ENCODE peak calls at places on chromosome 18, in nine cellular contexts. F is heart left ventricle, W is H9, U is spleen, D is body of pancreas, G is neural progenitor cell, N is tibial nerve, T is Peyer's patch, M is endothelial cell of umbilical vein. O is an unnamed sample.

GRCh38 chr18:43277164-43277600 is at the start of gene SYT4:
- DNase-seq in F (peak; percentile 32), W (peak; percentile 91), U (peak; percentile 57), D (peak; percentile 36), G (peak; percentile 88), N (peak; percentile 24), T (no peak), M (peak; percentile 19), O (no peak)

GRCh38 chr18:10314111-10314510 is 140.3 kb upstream of the APCDD1 start:
- DNase-seq in F (no peak), W (no peak), U (no peak), D (no peak), G (no peak), N (no peak), T (no peak), M (no peak), O (no peak)

GRCh38 chr18:59047992-59048363 is 91.7 kb upstream of the SEC11C start:
- DNase-seq in F (no peak), W (no peak), U (peak; percentile 51), D (no peak), G (no peak), N (no peak), T (peak; percentile 22), M (no peak), O (no peak)

GRCh38 chr18:41216604-41217003 is 738.4 kb upstream of the PIK3C3 start:
- DNase-seq in F (no peak), W (no peak), U (no peak), D (no peak), G (no peak), N (no peak), T (no peak), M (no peak), O (no peak)

GRCh38 chr18:25538175-25538922 is 186.4 kb upstream of the ZNF521 start:
- DNase-seq in F (no peak), W (no peak), U (no peak), D (no peak), G (no peak), N (no peak), T (no peak), M (no peak), O (no peak)

GRCh38 chr18:470661-471501 is 29.6 kb downstream of the COLEC12 start:
- DNase-seq in F (no peak), W (no peak), U (no peak), D (no peak), G (no peak), N (peak; percentile 59), T (no peak), M (peak; percentile 57), O (no peak)

GRCh38 chr18:40404284-40404683 is 1550.8 kb upstream of the PIK3C3 start:
- DNase-seq in F (no peak), W (no peak), U (no peak), D (no peak), G (no peak), N (no peak), T (no peak), M (no peak), O (no peak)

GRCh38 chr18:10490401-10491289 is 35.2 kb upstream of the NAPG start:
- DNase-seq in F (no peak), W (peak; percentile 86), U (peak; percentile 91), D (peak; percentile 34), G (peak; percentile 76), N (no peak), T (peak; percentile 90), M (no peak), O (no peak)

GRCh38 chr18:70420151-70420898 is 131.5 kb downstream of the SOCS6 start:
- DNase-seq in F (no peak), W (no peak), U (no peak), D (no peak), G (no peak), N (no peak), T (no peak), M (peak; percentile 51), O (no peak)

GRCh38 chr18:11518788-11519685 is 90.4 kb upstream of the SLC35G4 start:
- DNase-seq in F (no peak), W (peak; percentile 86), U (no peak), D (peak; percentile 56), G (peak; percentile 86), N (peak; percentile 29), T (no peak), M (peak; percentile 39), O (no peak)

GRCh38 chr18:36017232-36017631 is 44.8 kb downstream of the RMP24 start:
- DNase-seq in F (no peak), W (no peak), U (no peak), D (no peak), G (no peak), N (no peak), T (no peak), M (no peak), O (no peak)

GRCh38 chr18:69935319-69936190 is 12.1 kb downstream of the CD226 start:
- DNase-seq in F (no peak), W (no peak), U (peak; percentile 83), D (no peak), G (peak; percentile 45), N (no peak), T (peak; percentile 80), M (no peak), O (no peak)

GRCh38 chr18:74116628-74117554 is 30.7 kb downstream of the FBXO15 start:
- DNase-seq in F (no peak), W (peak; percentile 67), U (peak; percentile 40), D (peak; percentile 18), G (peak; percentile 56), N (peak; percentile 42), T (peak; percentile 54), M (peak; percentile 3), O (no peak)

GRCh38 chr18:41814651-41815050 is 140.4 kb upstream of the PIK3C3 start:
- DNase-seq in F (no peak), W (no peak), U (no peak), D (no peak), G (no peak), N (no peak), T (no peak), M (no peak), O (no peak)

GRCh38 chr18:295756-296155 is 27.9 kb upstream of the THOC1 start:
- DNase-seq in F (no peak), W (no peak), U (no peak), D (no peak), G (no peak), N (no peak), T (no peak), M (peak; percentile 81), O (no peak)

GRCh38 chr18:6058941-6059340 is 163.6 kb upstream of the TMEM200C start:
- DNase-seq in F (peak; percentile 41), W (no peak), U (no peak), D (no peak), G (peak; percentile 61), N (no peak), T (no peak), M (no peak), O (no peak)

GRCh38 chr18:70289351-70290330 is 796 bp downstream of the SOCS6 start:
- DNase-seq in F (peak; percentile 46), W (peak; percentile 43), U (no peak), D (peak; percentile 39), G (peak; percentile 78), N (no peak), T (peak; percentile 54), M (peak; percentile 51), O (no peak)

GRCh38 chr18:49250819-49251388 is 209.5 kb downstream of the DYM start:
- DNase-seq in F (no peak), W (no peak), U (no peak), D (no peak), G (peak; percentile 34), N (no peak), T (no peak), M (peak; percentile 47), O (no peak)

GRCh38 chr18:24198461-24198860 is 59.6 kb downstream of the CABYR start:
- DNase-seq in F (no peak), W (no peak), U (no peak), D (no peak), G (no peak), N (no peak), T (no peak), M (no peak), O (no peak)
- TF ChIP-seq CTCF in F (no peak), W (no peak), U (no peak), D (no peak), G (no peak), N (no peak), T (no peak), M (no peak), O (no peak)

DNA sequence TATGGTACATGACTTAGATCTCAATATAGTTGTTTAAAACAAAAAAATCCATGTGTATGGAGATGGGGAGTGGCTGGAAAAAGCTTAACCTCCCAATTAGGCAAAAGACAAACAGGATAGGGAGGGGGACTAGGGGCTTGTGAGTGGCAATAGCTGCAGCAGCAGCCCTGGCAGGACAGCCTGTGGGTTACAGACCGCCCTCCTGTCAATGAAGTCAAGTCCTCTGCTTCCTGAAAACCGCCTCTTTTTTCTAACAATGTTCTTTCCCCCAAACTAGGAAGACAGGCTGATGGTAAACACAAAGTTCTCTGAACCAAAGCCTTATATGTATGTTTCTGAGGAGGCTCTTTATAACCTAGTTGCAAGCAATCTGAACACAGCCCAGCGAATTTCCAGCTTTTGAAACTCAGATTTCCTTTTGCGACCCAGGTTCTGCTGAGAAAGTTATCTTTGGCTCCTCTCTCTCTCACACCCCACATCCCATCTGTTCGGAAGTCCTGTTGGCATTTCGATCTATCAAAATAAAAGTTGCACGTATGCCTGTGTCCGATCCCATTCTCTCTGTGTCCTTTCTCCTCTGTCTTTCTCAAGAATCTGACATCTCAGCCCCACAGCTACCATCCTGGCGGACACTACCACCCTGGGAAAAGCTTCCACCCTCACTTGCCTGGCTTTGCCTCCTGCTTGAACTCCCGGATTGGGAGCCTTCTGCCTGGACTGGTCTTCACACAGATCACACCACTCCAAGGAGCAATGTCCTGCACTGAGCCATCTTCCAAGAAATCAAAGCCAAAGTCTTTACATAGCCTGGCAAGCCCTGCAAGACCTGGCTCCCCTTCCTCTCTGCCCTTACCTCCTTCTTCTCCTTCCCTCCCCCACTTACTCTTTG is 10.1 kb downstream of the ATP8B1 start:
- DNase-seq in F (no peak), W (no peak), U (no peak), D (no peak), G (no peak), N (no peak), T (peak; percentile 42), M (peak; percentile 92), O (no peak)
- H3K4me1 ChIP-seq in F (peaks cover 81% of the 10 kb centered on the region), W (peaks cover 2% of the 10 kb centered on the region), U (peaks cover 26% of the 10 kb centered on the region), D (peaks cover 94% of the 10 kb centered on the region), G (peaks cover 4% of the 10 kb centered on the region), N (peaks cover 6% of the 10 kb centered on the region), T (peaks cover 37% of the 10 kb centered on the region), M (peaks cover 59% of the 10 kb centered on the region), O (no peaks in the 10 kb centered on the region)

GRCh38 chr18:34224423-34225217 is at the start of gene NOL4:
- DNase-seq in F (no peak), W (peak; percentile 99), U (peak; percentile 74), D (peak; percentile 53), G (peak; percentile 99), N (no peak), T (no peak), M (peak; percentile 19), O (peak; percentile 85)
- TF ChIP-seq CTCF in F (no peak), W (peak; percentile 79), U (no peak), D (peak; percentile 40), G (peak; percentile 72), N (no peak), T (no peak), M (no peak), O (peak; percentile 27)

GRCh38 chr18:47888156-47888555 is 42.3 kb downstream of the SMAD2 start:
- DNase-seq in F (no peak), W (no peak), U (no peak), D (no peak), G (no peak), N (no peak), T (no peak), M (no peak), O (no peak)
- H3K4me1 ChIP-seq in F (peaks cover 5% of the 10 kb centered on the region), W (no peaks in the 10 kb centered on the region), U (peaks cover 5% of the 10 kb centered on the region), D (no peaks in the 10 kb centered on the region), G (no peaks in the 10 kb centered on the region), N (no peaks in the 10 kb centered on the region), T (no peaks in the 10 kb centered on the region), M (peaks cover 8% of the 10 kb centered on the region), O (peaks cover 2% of the 10 kb centered on the region)

GRCh38 chr18:7567487-7568425 is 640 bp downstream of the PTPRM start:
- DNase-seq in F (peak; percentile 46), W (peak; percentile 51), U (peak; percentile 82), D (peak; percentile 63), G (peak; percentile 86), N (peak; percentile 26), T (peak; percentile 56), M (peak; percentile 65), O (peak; percentile 52)
- TF ChIP-seq CTCF in F (no peak), W (no peak), U (no peak), D (peak; percentile 34), G (no peak), N (peak; percentile 34), T (peak; percentile 10), M (no peak), O (no peak)

O was measured in tibial artery.